ENCODE peak calls at places on chromosomes 4 and X, in four cellular contexts. N, Q, G and P are unnamed samples.

GRCh38 chr4:149344436-149344835 is 471.2 kb downstream of the IQCM start:
- DNase-seq in N (no peak), Q (no peak), G (peak; percentile 83), P (no peak)

GRCh38 chr4:144820115-144820514 is 174.2 kb downstream of the HHIP start:
- DNase-seq in N (no peak), Q (no peak), G (peak; percentile 69), P (no peak)

GRCh38 chr4:7342223-7342576 is 92.5 kb downstream of the PSAPL1 start:
- DNase-seq in N (no peak), Q (no peak), G (no peak), P (no peak)

GRCh38 chrX:123830309-123830708 is 29.5 kb upstream of the XIAP start:
- DNase-seq in N (no peak), Q (no peak), G (peak; percentile 51), P (no peak)

GRCh38 chr4:8589831-8590545 is 2.6 kb upstream of the CPZ start:
- DNase-seq in N (no peak), Q (no peak), G (no peak), P (no peak)

GRCh38 chr4:84683486-84683885 is 100.6 kb downstream of the CDS1 start:
- DNase-seq in N (no peak), Q (no peak), G (no peak), P (no peak)

GRCh38 chrX:15911729-15912550 is 57.3 kb upstream of the AP1S2 start:
- DNase-seq in N (no peak), Q (no peak), G (peak; percentile 11), P (no peak)

GRCh38 chrX:40107291-40108083 is 9.7 kb upstream of the BCOR start:
- DNase-seq in N (no peak), Q (no peak), G (no peak), P (no peak)

GRCh38 chr4:996030-996993 is 3.1 kb upstream of the SLC26A1 start:
- DNase-seq in N (no peak), Q (no peak), G (no peak), P (no peak)

GRCh38 chrX:21749924-21750323 is 8.0 kb downstream of the SMPX start:
- DNase-seq in N (no peak), Q (no peak), G (no peak), P (no peak)

GRCh38 chr4:137266511-137266910 is 265.8 kb downstream of the PCDH18 start:
- DNase-seq in N (no peak), Q (no peak), G (no peak), P (no peak)

GRCh38 chrX:151816914-151817313 is 82.4 kb downstream of the CNGA2 start:
- DNase-seq in N (no peak), Q (no peak), G (peak; percentile 10), P (no peak)

GRCh38 chr4:127188847-127189246 is 443.9 kb upstream of the INTU start:
- DNase-seq in N (no peak), Q (no peak), G (no peak), P (no peak)

GRCh38 chr4:183411291-183411861 is 33.1 kb upstream of the CDKN2AIP start:
- DNase-seq in N (no peak), Q (no peak), G (no peak), P (no peak)